ENCODE peak calls at places on chromosomes 2 and 18, in eight cellular contexts. G is stimulated activated naive CD8-positive, alpha-beta T cell treated with anti-CD3 and anti-CD28 coated beads, Interleukin-15, Interleukin-2, amounts not matched to agents 100 U/mL and 50 U/mL, for 24 hours; D is skeletal muscle cell; Z is neural crest cell; B is adipocyte; E is A172; O is RPMI8226; P is germinal center. S is an unnamed sample.

GRCh38 chr2:150204449-150204848 is 283.0 kb downstream of the RND3 start:
- DNase-seq in G (no peak), D (peak), Z (no peak), B (peak), E (no peak), O (no peak), P (no peak), S (no peak)

GRCh38 chr18:33802955-33803354 is 224.9 kb downstream of the ASXL3 start:
- DNase-seq in G (no peak), D (no peak), Z (no peak), B (no peak), E (no peak), O (peak), P (no peak), S (no peak)

GRCh38 chr2:237361194-237361986 is 52.6 kb downstream of the COL6A3 start:
- DNase-seq in G (no peak), D (no peak), Z (no peak), B (no peak), E (no peak), O (no peak), P (no peak), S (no peak)

GRCh38 chr2:56015631-56016251 is 92.2 kb upstream of the EFEMP1 start:
- DNase-seq in G (no peak), D (no peak), Z (no peak), B (no peak), E (no peak), O (no peak), P (no peak), S (no peak)

GRCh38 chr2:36338827-36339145 is 16.8 kb upstream of the CRIM1 start:
- DNase-seq in G (no peak), D (no peak), Z (no peak), B (peak), E (peak), O (no peak), P (no peak), S (no peak)

GRCh38 chr2:65300134-65300771 is 72.6 kb downstream of the ACTR2 start:
- DNase-seq in G (no peak), D (peak), Z (no peak), B (peak), E (peak), O (no peak), P (no peak), S (no peak)

GRCh38 chr2:73985318-73986084 is 791 bp downstream of the TET3 start:
- DNase-seq in G (peak), D (no peak), Z (peak), B (peak), E (peak), O (peak), P (peak), S (no peak)

GRCh38 chr2:161170917-161171594 is 10.8 kb downstream of the TANK start:
- DNase-seq in G (no peak), D (no peak), Z (no peak), B (peak), E (no peak), O (no peak), P (peak), S (no peak)

GRCh38 chr2:109193807-109194702 is 65.0 kb downstream of the SH3RF3 start:
- DNase-seq in G (no peak), D (no peak), Z (no peak), B (no peak), E (no peak), O (peak), P (peak), S (no peak)

GRCh38 chr18:22710628-22711380 is 222.3 kb upstream of the RBBP8 start:
- DNase-seq in G (no peak), D (peak), Z (no peak), B (peak), E (peak), O (no peak), P (no peak), S (no peak)

GRCh38 chr2:1663621-1664020 is 80.7 kb downstream of the PXDN start:
- DNase-seq in G (no peak), D (no peak), Z (no peak), B (no peak), E (no peak), O (no peak), P (no peak), S (no peak)

GRCh38 chr2:10232096-10232815 is 70.4 kb upstream of the HPCAL1 start:
- DNase-seq in G (no peak), D (no peak), Z (no peak), B (no peak), E (no peak), O (no peak), P (no peak), S (no peak)

GRCh38 chr2:72963423-72964145 is 46.3 kb downstream of the EMX1 start:
- DNase-seq in G (no peak), D (no peak), Z (no peak), B (no peak), E (no peak), O (no peak), P (no peak), S (no peak)

GRCh38 chr2:171347158-171347557 is 86.6 kb downstream of the METTL8 start:
- DNase-seq in G (no peak), D (no peak), Z (no peak), B (no peak), E (peak), O (peak), P (no peak), S (no peak)

GRCh38 chr2:224038049-224038829 is 847 bp downstream of the SERPINE2 start:
- DNase-seq in G (peak), D (no peak), Z (peak), B (peak), E (peak), O (peak), P (peak), S (peak)

GRCh38 chr2:133418671-133419070 is 149.6 kb downstream of the NCKAP5 start:
- DNase-seq in G (no peak), D (no peak), Z (no peak), B (peak), E (no peak), O (no peak), P (no peak), S (no peak)

GRCh38 chr2:62112192-62112591 is 83.7 kb upstream of the B3GNT2 start:
- DNase-seq in G (no peak), D (peak), Z (no peak), B (peak), E (no peak), O (no peak), P (no peak), S (no peak)

GRCh38 chr2:76381624-76382023 is 670.9 kb upstream of the GCFC2 start:
- DNase-seq in G (no peak), D (no peak), Z (no peak), B (no peak), E (no peak), O (no peak), P (no peak), S (no peak)

GRCh38 chr18:36247036-36247435 is 50.5 kb upstream of the FHOD3 start:
- DNase-seq in G (no peak), D (no peak), Z (no peak), B (peak), E (no peak), O (no peak), P (no peak), S (no peak)

GRCh38 chr2:58970365-58970764 is 729.2 kb upstream of the FANCL start:
- DNase-seq in G (no peak), D (no peak), Z (no peak), B (no peak), E (no peak), O (no peak), P (no peak), S (no peak)

GRCh38 chr18:63619661-63620060 is 24.4 kb downstream of the SERPINB4 start:
- DNase-seq in G (no peak), D (no peak), Z (no peak), B (no peak), E (no peak), O (no peak), P (no peak), S (no peak)

GRCh38 chr2:205655775-205656425 is 26.4 kb upstream of the NRP2 start:
- DNase-seq in G (no peak), D (no peak), Z (no peak), B (peak), E (no peak), O (no peak), P (no peak), S (no peak)

GRCh38 chr2:43057026-43057741 is 169.2 kb downstream of the ZFP36L2 start:
- DNase-seq in G (no peak), D (no peak), Z (no peak), B (no peak), E (peak), O (peak), P (no peak), S (no peak)

GRCh38 chr2:226440119-226440917 is 359.3 kb downstream of the IRS1 start:
- DNase-seq in G (no peak), D (peak), Z (no peak), B (peak), E (peak), O (no peak), P (no peak), S (no peak)

GRCh38 chr18:73895701-73896100 is 251.9 kb downstream of the FBXO15 start:
- DNase-seq in G (no peak), D (no peak), Z (no peak), B (no peak), E (no peak), O (no peak), P (no peak), S (no peak)

GRCh38 chr2:105655244-105655643 is 89.5 kb upstream of the NCK2 start:
- DNase-seq in G (no peak), D (no peak), Z (no peak), B (peak), E (no peak), O (no peak), P (no peak), S (no peak)

GRCh38 chr2:67829470-67829869 is 233.3 kb downstream of the C1D start:
- DNase-seq in G (no peak), D (no peak), Z (no peak), B (no peak), E (no peak), O (no peak), P (no peak), S (no peak)